ENCODE peak calls at places on chromosomes 6 and 20, in seven cellular contexts. K is SK-N-SH, S is stomach, N is A549, P is sigmoid colon, D is esophagus muscularis mucosa, L is transverse colon. W is an unnamed sample.
A peak's percentile ranks its signal among the peaks of the same experiment; 100 is the strongest.

GRCh38 chr6:167925011-167925410 is 72.5 kb upstream of the KIF25 start:
- DNase-seq in P (no peak), L (no peak), N (no peak), D (peak; percentile 29), S (no peak), K (no peak), W (no peak)

GRCh38 chr6:166341915-166342292 is 441 bp downstream of the SFT2D1 start:
- DNase-seq in D (no peak), K (no peak), L (no peak), N (no peak), P (no peak), S (no peak), W (no peak)

GRCh38 chr6:23663652-23664051 is 462.4 kb upstream of the NRSN1 start:
- DNase-seq in P (no peak), K (peak; percentile 70), D (no peak), S (no peak), L (no peak), N (no peak), W (no peak)

GRCh38 chr20:2859330-2860121 is 13.8 kb upstream of the PTPRA start:
- DNase-seq in D (no peak), L (no peak), S (no peak), N (no peak), K (no peak), P (no peak), W (no peak)

GRCh38 chr6:117414770-117415169 is 11.0 kb downstream of the ROS1 start:
- DNase-seq in N (peak; percentile 26), S (no peak), D (no peak), L (no peak), K (no peak), P (no peak), W (no peak)

GRCh38 chr20:63453029-63453523 is 19.4 kb downstream of the KCNQ2 start:
- DNase-seq in L (no peak), N (peak; percentile 53), P (no peak), K (peak; percentile 90), S (no peak), D (no peak), W (no peak)

GRCh38 chr20:37526238-37526838 is 1.3 kb downstream of the BLCAP start:
- DNase-seq in K (peak; percentile 82), P (no peak), N (no peak), S (no peak), D (no peak), L (peak; percentile 33), W (no peak)

GRCh38 chr20:7269452-7269851 is 502.0 kb downstream of the BMP2 start:
- DNase-seq in P (no peak), K (no peak), L (no peak), S (no peak), D (no peak), N (no peak), W (no peak)

GRCh38 chr6:137222376-137222775 is 3.2 kb upstream of the IFNGR1 start:
- DNase-seq in D (no peak), P (no peak), L (no peak), K (no peak), S (peak; percentile 46), N (no peak), W (no peak)

GRCh38 chr20:13174402-13174801 is 46.7 kb upstream of the ISM1 start:
- DNase-seq in P (no peak), N (no peak), L (no peak), S (no peak), K (no peak), D (no peak), W (no peak)

GRCh38 chr6:33696538-33697518 is 14.7 kb downstream of the UQCC2 start:
- DNase-seq in S (peak; percentile 77), N (no peak), D (no peak), L (no peak), P (no peak), K (peak; percentile 40), W (no peak)

GRCh38 chr6:90294614-90294988 is 2.0 kb downstream of the BACH2 start:
- DNase-seq in K (peak; percentile 21), N (no peak), D (no peak), S (no peak), P (no peak), L (no peak), W (no peak)

GRCh38 chr20:47927944-47928343 is 142.7 kb upstream of the SULF2 start:
- DNase-seq in N (no peak), K (no peak), S (no peak), D (no peak), L (no peak), P (no peak), W (no peak)

GRCh38 chr20:44967207-44967807 is 995 bp downstream of the STK4 start:
- DNase-seq in D (no peak), N (no peak), S (no peak), P (no peak), L (peak; percentile 40), K (no peak), W (no peak)

GRCh38 chr6:21586300-21586699 is 7.3 kb upstream of the SOX4 start:
- DNase-seq in L (no peak), D (no peak), S (no peak), K (no peak), P (no peak), N (no peak), W (no peak)

GRCh38 chr6:157264701-157265100 is 58.6 kb downstream of the TMEM242 start:
- DNase-seq in K (no peak), L (no peak), S (peak; percentile 62), N (no peak), P (peak; percentile 24), D (no peak), W (no peak)

GRCh38 chr20:16528078-16528477 is 45.2 kb downstream of the KIF16B start:
- DNase-seq in N (peak; percentile 96), P (no peak), D (no peak), K (no peak), L (peak; percentile 78), S (peak; percentile 54), W (no peak)

GRCh38 chr6:132401120-132401940 is at the start of gene MOXD1:
- DNase-seq in N (peak; percentile 8), L (peak; percentile 55), S (peak; percentile 60), P (peak; percentile 77), D (no peak), K (peak; percentile 65), W (peak; percentile 65)

GRCh38 chr6:148525453-148525852 is 182.8 kb downstream of the SASH1 start:
- DNase-seq in N (no peak), P (no peak), K (no peak), D (no peak), L (no peak), S (no peak), W (no peak)

GRCh38 chr6:157989541-157990289 is 8.1 kb downstream of the SYNJ2 start:
- DNase-seq in L (peak; percentile 85), N (peak; percentile 50), K (peak; percentile 79), D (no peak), P (peak; percentile 90), S (peak; percentile 84), W (no peak)

GRCh38 chr6:1348675-1349074 is 36.8 kb downstream of the FOXQ1 start:
- DNase-seq in L (peak; percentile 16), N (no peak), K (no peak), D (no peak), S (no peak), P (no peak), W (no peak)

GRCh38 chr6:148142821-148143220 is 199.8 kb upstream of the SASH1 start:
- DNase-seq in N (no peak), K (no peak), L (no peak), P (no peak), D (no peak), S (no peak), W (no peak)

GRCh38 chr6:27096834-27097511 is 150.5 kb upstream of the PRSS16 start:
- DNase-seq in S (peak; percentile 39), N (peak; percentile 87), L (peak; percentile 57), D (no peak), K (peak; percentile 59), P (no peak), W (no peak)

GRCh38 chr20:18388860-18389259 is 78.0 kb downstream of the DZANK1 start:
- DNase-seq in P (no peak), L (no peak), S (no peak), N (peak; percentile 45), D (no peak), K (no peak), W (no peak)

GRCh38 chr6:27829453-27830211 is 82.6 kb downstream of the OR2B2 start:
- DNase-seq in P (no peak), L (no peak), S (no peak), N (no peak), K (no peak), D (no peak), W (no peak)

GRCh38 chr6:119322715-119323350 is 26.7 kb downstream of the MAN1A1 start:
- DNase-seq in D (no peak), L (no peak), P (no peak), S (no peak), K (no peak), N (no peak), W (no peak)

GRCh38 chr6:100115702-100116101 is 121.7 kb upstream of the MCHR2 start:
- DNase-seq in S (no peak), L (no peak), N (no peak), K (no peak), P (no peak), D (no peak), W (no peak)
- TF ChIP-seq EP300 in S (no peak), L (no peak), N (no peak), K (no peak), P (no peak), D (no peak), W (no peak)

DNA sequence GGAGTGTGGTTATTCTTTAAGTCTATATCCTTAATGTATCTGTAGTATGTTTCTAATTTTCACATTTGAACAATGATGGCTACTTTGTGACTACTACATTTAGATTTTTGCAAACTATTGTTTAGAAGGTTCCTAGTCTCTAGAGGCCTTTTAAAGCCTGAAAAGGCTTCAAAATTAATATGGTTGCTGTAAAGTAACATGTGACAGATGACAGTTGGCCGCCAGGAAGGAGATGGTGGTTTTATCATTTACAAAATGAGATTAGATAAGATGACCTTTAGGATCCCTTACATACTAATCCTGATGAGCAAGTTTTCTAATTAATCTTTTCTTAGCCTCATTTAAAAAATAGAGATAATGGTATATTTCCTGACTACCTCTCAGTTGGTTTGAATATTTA is 18.8 kb downstream of the SCAF8 start:
- DNase-seq in K (no peak), P (no peak), N (no peak), L (no peak), S (no peak), D (no peak), W (no peak)
- H3K4me3 ChIP-seq in K (no peak overlapping the region), P (no peak overlapping the region), N (no peak overlapping the region), L (no peak overlapping the region), S (no peak overlapping the region), D (no peak overlapping the region), W (no peak overlapping the region)

GRCh38 chr6:43093361-43094289 is 17.5 kb downstream of the PTK7 start:
- DNase-seq in N (no peak), P (peak; percentile 86), D (no peak), S (peak; percentile 34), L (peak; percentile 29), K (no peak), W (no peak)
- H3K4me1 ChIP-seq in N (no peaks in the 10 kb centered on the region), P (no peaks in the 10 kb centered on the region), D (peaks cover 10% of the 10 kb centered on the region), S (peaks cover 61% of the 10 kb centered on the region), L (peaks cover 4% of the 10 kb centered on the region), K (peaks cover 76% of the 10 kb centered on the region), W (peaks cover 71% of the 10 kb centered on the region)

DNA sequence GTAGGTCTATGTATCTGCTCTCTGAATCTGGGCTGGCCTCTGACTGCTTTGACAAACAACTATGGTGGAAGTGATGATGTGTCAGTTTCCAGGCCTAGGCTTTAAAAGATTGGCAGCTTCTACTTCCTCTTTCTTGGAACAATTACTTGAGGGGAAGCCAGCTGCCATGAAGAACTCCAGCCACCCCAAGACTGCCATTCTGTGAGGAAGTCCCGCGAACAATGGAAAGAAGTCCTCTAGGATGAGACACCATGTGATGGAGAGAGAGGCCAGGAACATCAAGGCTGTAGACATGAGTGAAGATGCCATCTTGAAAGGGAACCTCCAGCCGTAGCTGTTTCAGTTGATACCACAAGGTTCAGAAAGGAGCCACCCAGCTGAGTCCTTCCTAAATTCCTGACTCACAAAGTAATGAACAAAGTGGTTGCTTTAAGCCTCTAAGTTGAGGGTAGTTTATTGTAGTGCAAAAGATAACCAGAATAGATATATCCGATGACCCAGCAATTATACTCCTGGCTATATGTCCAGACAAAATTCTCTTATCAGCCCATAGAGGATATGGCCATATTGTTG is 15.3 kb upstream of the TCF15 start:
- DNase-seq in N (no peak), P (no peak), S (no peak), D (no peak), K (no peak), L (no peak), W (no peak)
- TF ChIP-seq EP300 in N (no peak), P (no peak), S (no peak), D (no peak), K (no peak), L (no peak), W (no peak)